ENCODE peak calls at places on chromosomes 11 and 22, in five cellular contexts. S is colonic mucosa, L is cardiac muscle cell, J is tibial nerve, Z is psoas muscle. P is an unnamed sample.
A peak's percentile ranks its signal among the peaks of the same experiment; 100 is the strongest.

GRCh38 chr11:44559207-44559943 is 6.1 kb upstream of the CD82 start:
- DNase-seq in S (no peak), L (no peak), J (no peak), Z (no peak), P (no peak)

GRCh38 chr11:10325398-10326079 is 20.7 kb downstream of the ADM start:
- DNase-seq in S (no peak), L (peak; percentile 85), J (no peak), Z (no peak), P (no peak)

GRCh38 chr11:12052676-12053605 is 44.5 kb upstream of the DKK3 start:
- DNase-seq in S (peak; percentile 16), L (no peak), J (no peak), Z (no peak), P (no peak)

GRCh38 chr22:22086501-22087158 is 104.0 kb upstream of the TOP3B start:
- DNase-seq in S (no peak), L (no peak), J (no peak), Z (no peak), P (no peak)

GRCh38 chr11:132463941-132464340 is 1068.4 kb downstream of the OPCML start:
- DNase-seq in S (no peak), L (peak; percentile 47), J (no peak), Z (no peak), P (no peak)

GRCh38 chr11:134853972-134854371 is 441.9 kb upstream of the B3GAT1 start:
- DNase-seq in S (no peak), L (no peak), J (no peak), Z (no peak), P (no peak)

GRCh38 chr11:70895061-70895670 is 357.2 kb downstream of the SHANK2 start:
- DNase-seq in S (no peak), L (no peak), J (no peak), Z (no peak), P (no peak)

GRCh38 chr11:64659417-64660144 is 63.4 kb downstream of the NRXN2 start:
- DNase-seq in S (no peak), L (peak; percentile 26), J (no peak), Z (no peak), P (no peak)

GRCh38 chr11:126172596-126173038 is 38.8 kb downstream of the RPUSD4 start:
- DNase-seq in S (no peak), L (peak; percentile 67), J (peak; percentile 21), Z (no peak), P (no peak)

GRCh38 chr22:48367731-48368130 is 1459.9 kb downstream of the BRD1 start:
- DNase-seq in S (no peak), L (no peak), J (no peak), Z (no peak), P (no peak)

GRCh38 chr22:22709719-22710445 is 65.5 kb downstream of the GGTLC2 start:
- DNase-seq in S (no peak), L (no peak), J (no peak), Z (no peak), P (no peak)

GRCh38 chr11:126484266-126484665 is 128.8 kb downstream of the ST3GAL4 start:
- DNase-seq in S (no peak), L (no peak), J (no peak), Z (no peak), P (no peak)

GRCh38 chr11:65817312-65817814 is 16.4 kb upstream of the SNX32 start:
- DNase-seq in S (no peak), L (peak; percentile 24), J (no peak), Z (no peak), P (peak; percentile 29)

GRCh38 chr11:64074239-64074638 is 38.5 kb downstream of the FLRT1 start:
- DNase-seq in S (no peak), L (peak; percentile 38), J (no peak), Z (no peak), P (no peak)

GRCh38 chr22:26709617-26710390 is 52.4 kb downstream of the MIAT start:
- DNase-seq in S (no peak), L (peak; percentile 53), J (no peak), Z (no peak), P (no peak)

GRCh38 chr11:63868399-63869064 is 29.6 kb downstream of the MARK2 start:
- DNase-seq in S (no peak), L (peak; percentile 27), J (no peak), Z (peak; percentile 29), P (peak; percentile 33)

GRCh38 chr11:126297004-126297403 is 6.9 kb upstream of the DCPS start:
- DNase-seq in S (no peak), L (no peak), J (no peak), Z (no peak), P (no peak)

GRCh38 chr11:114172871-114173444 is 113.4 kb downstream of the ZBTB16 start:
- DNase-seq in S (no peak), L (no peak), J (no peak), Z (no peak), P (no peak)

GRCh38 chr11:114171257-114172054 is 111.9 kb downstream of the ZBTB16 start:
- DNase-seq in S (peak; percentile 65), L (peak; percentile 54), J (peak; percentile 85), Z (peak; percentile 98), P (peak; percentile 79)

GRCh38 chr11:114173836-114174235 is 114.3 kb downstream of the ZBTB16 start:
- DNase-seq in S (no peak), L (no peak), J (no peak), Z (no peak), P (no peak)

GRCh38 chr11:114170226-114170625 is 110.7 kb downstream of the ZBTB16 start:
- DNase-seq in S (no peak), L (no peak), J (no peak), Z (no peak), P (no peak)

DNA sequence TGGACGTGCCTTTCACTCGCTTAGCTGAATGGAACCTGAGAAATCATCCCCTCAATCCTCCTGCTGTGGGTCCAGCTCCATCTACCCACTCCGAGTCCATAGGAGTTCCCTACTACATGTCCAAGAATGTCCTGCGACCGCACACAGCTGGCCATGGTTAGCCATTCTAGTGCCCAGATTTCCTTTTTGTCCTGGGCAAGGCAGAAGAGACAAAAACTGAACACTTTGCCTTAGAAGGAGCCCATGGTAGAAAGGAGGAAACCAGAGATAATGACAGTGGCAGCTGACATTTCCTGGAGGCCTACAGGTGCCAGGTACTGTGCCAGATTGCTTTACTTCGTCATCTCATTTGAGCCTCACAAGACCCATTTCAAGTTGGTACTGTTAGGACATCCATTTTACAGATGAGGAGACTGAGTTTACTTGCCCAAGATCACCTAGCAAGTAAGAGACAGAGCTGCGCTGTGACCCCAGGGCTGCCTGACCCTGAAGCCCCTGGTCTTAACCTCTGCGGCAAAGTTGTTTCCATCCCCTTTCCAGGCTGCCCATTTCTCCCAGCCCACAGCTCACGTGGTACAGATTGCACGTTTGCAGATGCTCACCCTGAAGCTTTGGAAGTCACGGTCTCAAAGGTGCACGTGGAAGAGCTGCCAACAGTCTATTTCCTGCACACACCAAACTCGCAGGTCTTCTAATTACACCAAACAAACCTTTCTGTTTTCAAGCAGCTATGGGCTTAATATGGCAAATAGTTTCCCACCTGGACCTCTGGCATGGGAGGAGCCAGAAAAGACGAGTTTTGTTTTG is 112.7 kb downstream of the ZBTB16 start:
- DNase-seq in S (no peak), L (no peak), J (no peak), Z (no peak), P (no peak)
- H3K4me1 ChIP-seq in S (peaks cover 30% of the 10 kb centered on the region), L (peaks cover 58% of the 10 kb centered on the region), J (peaks cover 100% of the 10 kb centered on the region), Z (peaks cover 98% of the 10 kb centered on the region), P (peaks cover 87% of the 10 kb centered on the region)

GRCh38 chr11:94417386-94417987 is 16.3 kb upstream of the GPR83 start:
- DNase-seq in S (no peak), L (peak; percentile 68), J (peak; percentile 31), Z (no peak), P (peak; percentile 17)
- TF ChIP-seq CTCF in S (peak; percentile 45), L (peak; percentile 63), J (peak; percentile 45), Z (peak; percentile 26), P (no peak)

DNA sequence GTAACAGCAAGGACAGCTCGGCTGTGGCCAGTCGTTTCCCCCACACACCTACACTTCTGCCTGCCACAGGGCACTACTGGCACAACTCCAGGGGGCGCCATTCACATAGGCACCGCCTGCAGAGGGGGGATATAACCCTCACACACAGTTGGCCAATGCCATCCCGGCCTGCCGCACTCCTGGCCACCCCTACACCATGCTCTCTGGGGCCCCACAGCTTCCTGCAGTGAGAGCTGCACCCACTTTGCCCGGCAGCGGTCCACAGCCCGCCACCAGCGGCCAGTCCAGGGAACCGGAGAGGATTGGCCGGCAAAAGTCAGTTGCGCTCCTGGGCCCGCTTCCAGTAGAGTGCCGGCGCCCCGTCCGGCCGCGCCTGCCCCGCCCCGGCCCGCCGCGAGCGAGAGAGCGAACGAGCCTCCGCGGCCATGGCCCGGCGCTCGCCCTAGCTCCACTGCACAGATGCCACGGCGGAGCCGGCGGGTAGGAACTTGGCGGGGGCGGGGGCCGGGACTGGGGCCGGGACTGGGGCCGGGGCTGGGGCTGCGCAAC is 25.6 kb upstream of the SUSD2 start:
- DNase-seq in S (peak; percentile 78), L (peak; percentile 85), J (peak; percentile 57), Z (peak; percentile 87), P (peak; percentile 86)
- H3K4me3 ChIP-seq in S (peak overlapping the region; percentile 75), L (peak overlapping the region; percentile 45), J (peak overlapping the region; percentile 74), Z (peak overlapping the region; percentile 84), P (peak overlapping the region; percentile 50)

GRCh38 chr11:937853-938261 is 12.2 kb downstream of the AP2A2 start:
- DNase-seq in S (no peak), L (no peak), J (no peak), Z (no peak), P (no peak)

GRCh38 chr11:933936-934335 is 8.3 kb downstream of the AP2A2 start:
- DNase-seq in S (no peak), L (no peak), J (no peak), Z (no peak), P (no peak)

GRCh38 chr11:933002-933820 is 7.5 kb downstream of the AP2A2 start:
- DNase-seq in S (no peak), L (peak; percentile 64), J (no peak), Z (no peak), P (no peak)

GRCh38 chr11:934437-934950 is 8.8 kb downstream of the AP2A2 start:
- DNase-seq in S (no peak), L (no peak), J (no peak), Z (no peak), P (no peak)

DNA sequence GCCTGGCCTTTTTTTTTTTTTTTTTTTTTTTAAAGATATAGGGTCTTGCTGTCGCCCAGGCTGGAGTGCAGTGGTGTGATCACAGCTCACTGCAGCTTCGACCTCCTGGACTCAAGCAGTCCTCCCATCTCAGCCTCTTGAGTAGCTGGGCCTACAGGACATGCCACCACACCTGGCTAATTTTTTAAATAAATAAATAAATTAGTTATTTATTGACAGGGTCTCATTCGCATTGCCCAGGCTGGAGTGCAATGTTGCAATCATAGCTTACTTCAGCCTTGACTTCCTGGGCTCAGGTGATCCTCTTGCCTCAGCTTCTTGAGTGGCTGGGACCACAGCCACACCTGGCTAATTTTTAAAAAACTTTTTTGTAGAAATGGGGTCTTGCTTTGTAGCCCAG is 10.5 kb downstream of the AP2A2 start:
- DNase-seq in S (no peak), L (no peak), J (no peak), Z (no peak), P (no peak)
- H3K4me1 ChIP-seq in S (no peaks in the 10 kb centered on the region), L (peaks cover 6% of the 10 kb centered on the region), J (peaks cover 32% of the 10 kb centered on the region), Z (peaks cover 41% of the 10 kb centered on the region), P (no peaks in the 10 kb centered on the region)

GRCh38 chr11:73252577-73253191 is 19.5 kb upstream of the P2RY6 start:
- DNase-seq in S (no peak), L (no peak), J (no peak), Z (no peak), P (no peak)
- TF ChIP-seq CTCF in S (no peak), L (no peak), J (no peak), Z (no peak), P (no peak)